ENCODE peak calls at places on chromosomes 2 and 18, in ten cellular contexts. One of them, this sample, is unnamed.

GRCh38 chr2:120754067-120754960 is 18.6 kb downstream of the GLI2 start:
- DNase-seq in dorsolateral prefrontal cortex: peak; percentile 3
- DNase-seq in upper lobe of right lung: peak; percentile 26
- DNase-seq in GM12865: no peak
- DNase-seq in colonic mucosa: no peak
- DNase-seq in fibroblast of mammary gland: peak; percentile 38
- DNase-seq in AG09309: no peak
- DNase-seq in GM23338: no peak
- DNase-seq in adrenal gland: no peak
- DNase-seq in cardiac muscle cell: no peak
- DNase-seq in this sample: no peak

GRCh38 chr18:74316257-74317180 is 880 bp downstream of the C18orf63 start:
- DNase-seq in fibroblast of mammary gland: peak; percentile 52
- DNase-seq in upper lobe of right lung: no peak
- DNase-seq in adrenal gland: no peak
- DNase-seq in colonic mucosa: no peak
- DNase-seq in dorsolateral prefrontal cortex: no peak
- DNase-seq in cardiac muscle cell: peak; percentile 44
- DNase-seq in AG09309: peak; percentile 80
- DNase-seq in GM12865: no peak
- DNase-seq in GM23338: peak; percentile 54
- DNase-seq in this sample: no peak

GRCh38 chr2:29627366-29627765 is 294.0 kb downstream of the ALK start:
- DNase-seq in adrenal gland: no peak
- DNase-seq in GM23338: peak; percentile 33
- DNase-seq in dorsolateral prefrontal cortex: no peak
- DNase-seq in fibroblast of mammary gland: peak; percentile 82
- DNase-seq in colonic mucosa: no peak
- DNase-seq in upper lobe of right lung: no peak
- DNase-seq in cardiac muscle cell: no peak
- DNase-seq in GM12865: no peak
- DNase-seq in AG09309: no peak
- DNase-seq in this sample: no peak

GRCh38 chr2:112257575-112257974 is 2.7 kb upstream of the ZC3H8 start:
- DNase-seq in colonic mucosa: no peak
- DNase-seq in fibroblast of mammary gland: peak; percentile 61
- DNase-seq in GM12865: no peak
- DNase-seq in AG09309: no peak
- DNase-seq in adrenal gland: no peak
- DNase-seq in upper lobe of right lung: no peak
- DNase-seq in cardiac muscle cell: no peak
- DNase-seq in dorsolateral prefrontal cortex: no peak
- DNase-seq in GM23338: no peak
- DNase-seq in this sample: no peak

GRCh38 chr2:226636586-226636985 is 163.0 kb downstream of the IRS1 start:
- DNase-seq in colonic mucosa: no peak
- DNase-seq in dorsolateral prefrontal cortex: no peak
- DNase-seq in GM12865: no peak
- DNase-seq in cardiac muscle cell: no peak
- DNase-seq in fibroblast of mammary gland: peak; percentile 34
- DNase-seq in upper lobe of right lung: no peak
- DNase-seq in GM23338: no peak
- DNase-seq in AG09309: no peak
- DNase-seq in adrenal gland: no peak
- DNase-seq in this sample: no peak

GRCh38 chr18:48899558-48900174 is 51.1 kb downstream of the SMAD7 start:
- DNase-seq in adrenal gland: no peak
- DNase-seq in colonic mucosa: no peak
- DNase-seq in upper lobe of right lung: no peak
- DNase-seq in GM12865: no peak
- DNase-seq in cardiac muscle cell: no peak
- DNase-seq in dorsolateral prefrontal cortex: no peak
- DNase-seq in GM23338: no peak
- DNase-seq in AG09309: no peak
- DNase-seq in fibroblast of mammary gland: no peak
- DNase-seq in this sample: no peak

GRCh38 chr2:205321240-205321639 is 361.1 kb upstream of the NRP2 start:
- DNase-seq in cardiac muscle cell: no peak
- DNase-seq in AG09309: peak; percentile 18
- DNase-seq in upper lobe of right lung: no peak
- DNase-seq in adrenal gland: no peak
- DNase-seq in GM23338: no peak
- DNase-seq in fibroblast of mammary gland: no peak
- DNase-seq in colonic mucosa: no peak
- DNase-seq in dorsolateral prefrontal cortex: no peak
- DNase-seq in GM12865: no peak
- DNase-seq in this sample: no peak

GRCh38 chr2:231030725-231031124 is 6.6 kb upstream of the C2orf72 start:
- DNase-seq in upper lobe of right lung: no peak
- DNase-seq in AG09309: no peak
- DNase-seq in cardiac muscle cell: no peak
- DNase-seq in colonic mucosa: no peak
- DNase-seq in adrenal gland: no peak
- DNase-seq in GM23338: no peak
- DNase-seq in fibroblast of mammary gland: no peak
- DNase-seq in dorsolateral prefrontal cortex: no peak
- DNase-seq in GM12865: no peak
- DNase-seq in this sample: no peak

GRCh38 chr2:200340527-200341224 is 34.2 kb downstream of the SPATS2L start:
- DNase-seq in adrenal gland: no peak
- DNase-seq in dorsolateral prefrontal cortex: no peak
- DNase-seq in fibroblast of mammary gland: no peak
- DNase-seq in upper lobe of right lung: no peak
- DNase-seq in GM23338: no peak
- DNase-seq in colonic mucosa: no peak
- DNase-seq in AG09309: no peak
- DNase-seq in cardiac muscle cell: no peak
- DNase-seq in GM12865: no peak
- DNase-seq in this sample: no peak

GRCh38 chr2:209771474-209772292 is at the start of gene UNC80:
- DNase-seq in GM23338: peak; percentile 88
- DNase-seq in adrenal gland: peak; percentile 82
- DNase-seq in upper lobe of right lung: peak; percentile 81
- DNase-seq in AG09309: no peak
- DNase-seq in cardiac muscle cell: peak; percentile 92
- DNase-seq in GM12865: no peak
- DNase-seq in dorsolateral prefrontal cortex: peak; percentile 78
- DNase-seq in fibroblast of mammary gland: peak; percentile 40
- DNase-seq in colonic mucosa: peak; percentile 23
- DNase-seq in this sample: peak; percentile 93

GRCh38 chr18:50727721-50728470 is 91.9 kb downstream of the MRO start:
- DNase-seq in upper lobe of right lung: no peak
- DNase-seq in dorsolateral prefrontal cortex: no peak
- DNase-seq in adrenal gland: no peak
- DNase-seq in GM12865: no peak
- DNase-seq in colonic mucosa: no peak
- DNase-seq in AG09309: no peak
- DNase-seq in fibroblast of mammary gland: no peak
- DNase-seq in GM23338: no peak
- DNase-seq in cardiac muscle cell: no peak
- DNase-seq in this sample: no peak

GRCh38 chr18:39732918-39733317 is 2167.3 kb upstream of the CELF4 start:
- DNase-seq in colonic mucosa: no peak
- DNase-seq in GM23338: peak; percentile 43
- DNase-seq in fibroblast of mammary gland: peak; percentile 1
- DNase-seq in dorsolateral prefrontal cortex: no peak
- DNase-seq in AG09309: no peak
- DNase-seq in upper lobe of right lung: no peak
- DNase-seq in adrenal gland: no peak
- DNase-seq in GM12865: no peak
- DNase-seq in cardiac muscle cell: no peak
- DNase-seq in this sample: no peak

GRCh38 chr2:6082619-6083018 is 390.4 kb downstream of the SOX11 start:
- DNase-seq in fibroblast of mammary gland: no peak
- DNase-seq in GM23338: no peak
- DNase-seq in colonic mucosa: no peak
- DNase-seq in AG09309: no peak
- DNase-seq in cardiac muscle cell: no peak
- DNase-seq in dorsolateral prefrontal cortex: no peak
- DNase-seq in upper lobe of right lung: no peak
- DNase-seq in adrenal gland: no peak
- DNase-seq in GM12865: no peak
- DNase-seq in this sample: no peak

GRCh38 chr2:6081542-6081872 is 389.3 kb downstream of the SOX11 start:
- DNase-seq in AG09309: no peak
- DNase-seq in colonic mucosa: no peak
- DNase-seq in cardiac muscle cell: no peak
- DNase-seq in GM12865: no peak
- DNase-seq in dorsolateral prefrontal cortex: no peak
- DNase-seq in adrenal gland: no peak
- DNase-seq in fibroblast of mammary gland: no peak
- DNase-seq in GM23338: no peak
- DNase-seq in upper lobe of right lung: no peak
- DNase-seq in this sample: no peak

GRCh38 chr2:6081955-6082354 is 389.8 kb downstream of the SOX11 start:
- DNase-seq in colonic mucosa: no peak
- DNase-seq in upper lobe of right lung: no peak
- DNase-seq in GM23338: no peak
- DNase-seq in dorsolateral prefrontal cortex: no peak
- DNase-seq in fibroblast of mammary gland: no peak
- DNase-seq in AG09309: no peak
- DNase-seq in cardiac muscle cell: no peak
- DNase-seq in GM12865: no peak
- DNase-seq in adrenal gland: no peak
- DNase-seq in this sample: no peak

GRCh38 chr2:6079405-6079804 is 387.2 kb downstream of the SOX11 start:
- DNase-seq in GM12865: no peak
- DNase-seq in dorsolateral prefrontal cortex: no peak
- DNase-seq in adrenal gland: no peak
- DNase-seq in upper lobe of right lung: no peak
- DNase-seq in cardiac muscle cell: no peak
- DNase-seq in colonic mucosa: no peak
- DNase-seq in GM23338: no peak
- DNase-seq in AG09309: no peak
- DNase-seq in fibroblast of mammary gland: no peak
- DNase-seq in this sample: no peak

GRCh38 chr2:6080837-6081541 is 388.8 kb downstream of the SOX11 start:
- DNase-seq in dorsolateral prefrontal cortex: peak; percentile 51
- DNase-seq in GM12865: no peak
- DNase-seq in GM23338: no peak
- DNase-seq in cardiac muscle cell: peak; percentile 41
- DNase-seq in AG09309: no peak
- DNase-seq in upper lobe of right lung: no peak
- DNase-seq in fibroblast of mammary gland: no peak
- DNase-seq in adrenal gland: no peak
- DNase-seq in colonic mucosa: no peak
- DNase-seq in this sample: peak; percentile 15
- H3K4me3 ChIP-seq in dorsolateral prefrontal cortex: peak overlapping the region; percentile 39
- H3K4me3 ChIP-seq in GM12865: no peak overlapping the region
- H3K4me3 ChIP-seq in GM23338: no peak overlapping the region
- H3K4me3 ChIP-seq in cardiac muscle cell: no peak overlapping the region
- H3K4me3 ChIP-seq in AG09309: no peak overlapping the region
- H3K4me3 ChIP-seq in upper lobe of right lung: no peak overlapping the region
- H3K4me3 ChIP-seq in fibroblast of mammary gland: no peak overlapping the region
- H3K4me3 ChIP-seq in adrenal gland: no peak overlapping the region
- H3K4me3 ChIP-seq in colonic mucosa: no peak overlapping the region
- H3K4me3 ChIP-seq in this sample: no peak overlapping the region

DNA sequence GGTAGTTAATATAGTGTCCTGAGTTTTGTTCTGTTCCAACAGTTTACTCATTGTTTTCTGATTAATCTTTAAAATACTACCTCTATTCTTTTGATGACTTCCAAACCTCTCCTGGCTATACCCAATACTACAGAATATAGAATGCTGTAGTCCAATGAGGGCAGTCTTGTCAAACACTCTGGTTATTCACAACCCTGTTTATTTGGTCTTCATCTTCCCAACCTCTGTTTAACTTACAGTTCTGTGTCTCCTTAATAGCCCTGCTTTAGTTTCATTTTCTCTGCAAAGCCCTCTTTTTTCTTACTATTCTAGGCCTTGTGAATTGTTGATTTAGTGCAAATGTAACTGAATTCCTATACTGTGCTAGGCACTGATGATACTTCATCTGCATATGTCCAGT is 40.0 kb downstream of the ACVR2A start:
- DNase-seq in colonic mucosa: no peak
- DNase-seq in AG09309: no peak
- DNase-seq in cardiac muscle cell: no peak
- DNase-seq in GM23338: no peak
- DNase-seq in fibroblast of mammary gland: no peak
- DNase-seq in GM12865: no peak
- DNase-seq in dorsolateral prefrontal cortex: no peak
- DNase-seq in upper lobe of right lung: no peak
- DNase-seq in adrenal gland: no peak
- DNase-seq in this sample: no peak
- H3K4me3 ChIP-seq in colonic mucosa: no peak overlapping the region
- H3K4me3 ChIP-seq in AG09309: no peak overlapping the region
- H3K4me3 ChIP-seq in cardiac muscle cell: no peak overlapping the region
- H3K4me3 ChIP-seq in GM23338: no peak overlapping the region
- H3K4me3 ChIP-seq in fibroblast of mammary gland: no peak overlapping the region
- H3K4me3 ChIP-seq in GM12865: no peak overlapping the region
- H3K4me3 ChIP-seq in dorsolateral prefrontal cortex: no peak overlapping the region
- H3K4me3 ChIP-seq in upper lobe of right lung: no peak overlapping the region
- H3K4me3 ChIP-seq in adrenal gland: no peak overlapping the region
- H3K4me3 ChIP-seq in this sample: no peak overlapping the region

GRCh38 chr2:100584811-100585210 is 22.0 kb downstream of the PDCL3 start:
- DNase-seq in GM23338: no peak
- DNase-seq in adrenal gland: no peak
- DNase-seq in upper lobe of right lung: no peak
- DNase-seq in GM12865: no peak
- DNase-seq in fibroblast of mammary gland: no peak
- DNase-seq in AG09309: no peak
- DNase-seq in cardiac muscle cell: no peak
- DNase-seq in colonic mucosa: no peak
- DNase-seq in dorsolateral prefrontal cortex: no peak
- DNase-seq in this sample: no peak

GRCh38 chr2:100577777-100578176 is 15.0 kb downstream of the PDCL3 start:
- DNase-seq in cardiac muscle cell: no peak
- DNase-seq in adrenal gland: no peak
- DNase-seq in dorsolateral prefrontal cortex: no peak
- DNase-seq in upper lobe of right lung: no peak
- DNase-seq in AG09309: no peak
- DNase-seq in colonic mucosa: no peak
- DNase-seq in GM12865: no peak
- DNase-seq in GM23338: no peak
- DNase-seq in fibroblast of mammary gland: peak; percentile 53
- DNase-seq in this sample: no peak

GRCh38 chr2:100580474-100581264 is 17.9 kb downstream of the PDCL3 start:
- DNase-seq in fibroblast of mammary gland: no peak
- DNase-seq in colonic mucosa: peak; percentile 23
- DNase-seq in AG09309: no peak
- DNase-seq in GM23338: no peak
- DNase-seq in cardiac muscle cell: no peak
- DNase-seq in GM12865: peak; percentile 62
- DNase-seq in dorsolateral prefrontal cortex: no peak
- DNase-seq in upper lobe of right lung: peak; percentile 69
- DNase-seq in adrenal gland: no peak
- DNase-seq in this sample: no peak

GRCh38 chr2:100581265-100581612 is 18.4 kb downstream of the PDCL3 start:
- DNase-seq in fibroblast of mammary gland: no peak
- DNase-seq in dorsolateral prefrontal cortex: no peak
- DNase-seq in GM12865: no peak
- DNase-seq in cardiac muscle cell: no peak
- DNase-seq in colonic mucosa: no peak
- DNase-seq in AG09309: no peak
- DNase-seq in GM23338: no peak
- DNase-seq in upper lobe of right lung: no peak
- DNase-seq in adrenal gland: no peak
- DNase-seq in this sample: no peak
- H3K4me3 ChIP-seq in fibroblast of mammary gland: no peak overlapping the region
- H3K4me3 ChIP-seq in dorsolateral prefrontal cortex: no peak overlapping the region
- H3K4me3 ChIP-seq in GM12865: no peak overlapping the region
- H3K4me3 ChIP-seq in cardiac muscle cell: no peak overlapping the region
- H3K4me3 ChIP-seq in colonic mucosa: no peak overlapping the region
- H3K4me3 ChIP-seq in AG09309: no peak overlapping the region
- H3K4me3 ChIP-seq in GM23338: no peak overlapping the region
- H3K4me3 ChIP-seq in upper lobe of right lung: peak overlapping the region; percentile 20
- H3K4me3 ChIP-seq in adrenal gland: no peak overlapping the region
- H3K4me3 ChIP-seq in this sample: no peak overlapping the region

GRCh38 chr2:238286095-238286494 is 2.3 kb downstream of the PER2 start:
- DNase-seq in dorsolateral prefrontal cortex: no peak
- DNase-seq in fibroblast of mammary gland: no peak
- DNase-seq in AG09309: no peak
- DNase-seq in GM23338: no peak
- DNase-seq in colonic mucosa: no peak
- DNase-seq in GM12865: no peak
- DNase-seq in cardiac muscle cell: no peak
- DNase-seq in upper lobe of right lung: no peak
- DNase-seq in adrenal gland: no peak
- DNase-seq in this sample: no peak
- H3K4me3 ChIP-seq in dorsolateral prefrontal cortex: peak overlapping the region; percentile 96
- H3K4me3 ChIP-seq in fibroblast of mammary gland: no peak overlapping the region
- H3K4me3 ChIP-seq in AG09309: peak overlapping the region; percentile 4
- H3K4me3 ChIP-seq in GM23338: no peak overlapping the region
- H3K4me3 ChIP-seq in colonic mucosa: no peak overlapping the region
- H3K4me3 ChIP-seq in GM12865: no peak overlapping the region
- H3K4me3 ChIP-seq in cardiac muscle cell: no peak overlapping the region
- H3K4me3 ChIP-seq in upper lobe of right lung: peak overlapping the region; percentile 83
- H3K4me3 ChIP-seq in adrenal gland: no peak overlapping the region
- H3K4me3 ChIP-seq in this sample: no peak overlapping the region

This sample was measured in upper lobe of left lung.